ENCODE peak calls at places on chromosomes 4 and X, in seven cellular contexts. M is mesenchymal stem cell, S is neuronal stem cell, J is IMR-90, H is mesendoderm, D is trophoblast cell, P is H1. F is an unnamed sample.

GRCh38 chrX:69016220-69016941 is 148.9 kb downstream of the PJA1 start:
- DNase-seq in M (no peak), J (no peak), H (no peak), D (no peak), P (peak; percentile 33), S (no peak), F (no peak)

GRCh38 chr4:124025423-124025822 is 628.8 kb downstream of the SPRY1 start:
- DNase-seq in J (no peak), M (no peak), S (no peak), P (no peak), H (no peak), D (no peak), F (no peak)

GRCh38 chr4:48178931-48179330 is 44.9 kb upstream of the TXK start:
- DNase-seq in P (no peak), S (no peak), H (peak; percentile 12), M (no peak), D (no peak), J (no peak), F (peak; percentile 33)

GRCh38 chr4:139144161-139144859 is 32.7 kb downstream of the ELF2 start:
- DNase-seq in P (no peak), M (peak; percentile 50), H (peak; percentile 70), S (no peak), J (peak; percentile 66), D (no peak), F (peak; percentile 53)

GRCh38 chr4:170386974-170387373 is 297.2 kb upstream of the AADAT start:
- DNase-seq in H (no peak), J (peak; percentile 46), M (no peak), D (no peak), S (no peak), P (no peak), F (no peak)

GRCh38 chrX:105608745-105609144 is 213.6 kb upstream of the NRK start:
- DNase-seq in S (no peak), D (no peak), P (no peak), J (no peak), M (peak; percentile 13), H (no peak), F (no peak)

GRCh38 chr4:14906805-14907204 is 95.5 kb upstream of the CPEB2 start:
- DNase-seq in J (no peak), P (no peak), H (no peak), M (no peak), D (no peak), S (no peak), F (no peak)

GRCh38 chr4:25117274-25117673 is 43.0 kb downstream of the SEPSECS start:
- DNase-seq in P (no peak), J (no peak), M (no peak), H (no peak), S (no peak), D (no peak), F (no peak)

GRCh38 chrX:80354966-80355465 is 65.2 kb upstream of the TENT5D start:
- DNase-seq in P (no peak), D (no peak), H (no peak), J (no peak), S (no peak), M (no peak), F (no peak)

GRCh38 chrX:131910565-131910964 is 112.5 kb upstream of the STK26 start:
- DNase-seq in P (no peak), M (no peak), S (no peak), D (no peak), J (no peak), H (no peak), F (no peak)

GRCh38 chr4:37793562-37793961 is 32.9 kb upstream of the PGM2 start:
- DNase-seq in H (peak; percentile 37), P (no peak), J (peak; percentile 7), S (no peak), M (peak; percentile 30), D (peak; percentile 18), F (no peak)

GRCh38 chr4:159607824-159608223 is 504.9 kb downstream of the RAPGEF2 start:
- DNase-seq in M (no peak), J (no peak), D (peak; percentile 45), P (no peak), S (peak; percentile 67), H (peak; percentile 74), F (no peak)

GRCh38 chrX:72330131-72330530 is 24.4 kb upstream of the CITED1 start:
- DNase-seq in J (no peak), M (no peak), P (no peak), D (no peak), S (no peak), H (peak; percentile 17), F (no peak)

GRCh38 chr4:7650606-7651400 is 216.1 kb upstream of the PSAPL1 start:
- DNase-seq in P (peak; percentile 83), D (no peak), J (no peak), M (peak; percentile 81), S (peak; percentile 41), H (peak; percentile 81), F (peak; percentile 85)

GRCh38 chr4:127352220-127352619 is 280.5 kb upstream of the INTU start:
- DNase-seq in M (peak; percentile 4), P (no peak), S (no peak), H (peak; percentile 73), D (no peak), J (no peak), F (peak; percentile 35)

GRCh38 chr4:79700356-79700755 is 292.3 kb upstream of the GK2 start:
- DNase-seq in P (no peak), H (no peak), J (no peak), S (no peak), D (peak; percentile 23), M (no peak), F (no peak)

GRCh38 chr4:121706595-121707021 is 9.8 kb upstream of the ANXA5 start:
- DNase-seq in M (peak; percentile 85), P (no peak), S (no peak), J (peak; percentile 65), D (no peak), H (no peak), F (no peak)

GRCh38 chr4:168162604-168163003 is 70.3 kb downstream of the ANXA10 start:
- DNase-seq in S (no peak), P (no peak), J (peak; percentile 47), M (peak; percentile 17), H (peak; percentile 16), D (no peak), F (no peak)

GRCh38 chrX:48971325-48972213 is at the start of gene KCND1:
- DNase-seq in D (no peak), M (peak; percentile 48), H (peak; percentile 71), J (peak; percentile 46), P (peak; percentile 71), S (no peak), F (peak; percentile 77)

GRCh38 chr4:158895797-158896442 is 127.1 kb downstream of the FNIP2 start:
- DNase-seq in H (peak; percentile 81), S (no peak), J (peak; percentile 46), M (peak; percentile 58), D (no peak), P (no peak), F (peak; percentile 54)

GRCh38 chrX:13697976-13698375 is 9.0 kb downstream of the RAB9A start:
- DNase-seq in M (no peak), S (no peak), H (no peak), J (no peak), D (no peak), P (no peak), F (no peak)
- H2AK5ac ChIP-seq in M (no peak overlapping the region), S (no peak overlapping the region), H (no peak overlapping the region), J (no peak overlapping the region), D (no peak overlapping the region), P (no peak overlapping the region), F (no peak overlapping the region)

DNA sequence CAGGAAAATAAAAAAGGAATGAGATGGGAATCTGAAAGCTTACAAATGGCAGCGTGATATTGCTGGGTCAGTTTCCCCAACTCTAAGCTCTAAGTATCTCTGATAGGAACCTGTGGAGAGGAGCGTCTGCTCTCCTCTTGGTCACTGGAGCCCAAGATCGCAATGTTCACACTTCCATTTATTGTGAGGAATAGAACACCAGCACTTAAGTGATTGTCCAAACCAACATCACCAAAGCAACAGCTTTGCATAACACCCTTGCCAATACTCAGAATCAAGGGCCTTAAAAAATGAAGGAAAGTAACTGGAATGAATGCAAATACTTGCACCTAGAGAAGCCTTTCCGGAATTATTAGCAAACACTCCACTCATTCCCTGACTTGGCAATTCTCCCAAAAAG is 46.8 kb upstream of the ATXN3L start:
- DNase-seq in M (no peak), J (no peak), S (no peak), D (no peak), P (no peak), H (no peak), F (no peak)
- H3K4me1 ChIP-seq in M (no peaks in the 10 kb centered on the region), J (no peaks in the 10 kb centered on the region), S (peaks cover 5% of the 10 kb centered on the region), D (no peaks in the 10 kb centered on the region), P (no peaks in the 10 kb centered on the region), H (no peaks in the 10 kb centered on the region), F (no peaks in the 10 kb centered on the region)

DNA sequence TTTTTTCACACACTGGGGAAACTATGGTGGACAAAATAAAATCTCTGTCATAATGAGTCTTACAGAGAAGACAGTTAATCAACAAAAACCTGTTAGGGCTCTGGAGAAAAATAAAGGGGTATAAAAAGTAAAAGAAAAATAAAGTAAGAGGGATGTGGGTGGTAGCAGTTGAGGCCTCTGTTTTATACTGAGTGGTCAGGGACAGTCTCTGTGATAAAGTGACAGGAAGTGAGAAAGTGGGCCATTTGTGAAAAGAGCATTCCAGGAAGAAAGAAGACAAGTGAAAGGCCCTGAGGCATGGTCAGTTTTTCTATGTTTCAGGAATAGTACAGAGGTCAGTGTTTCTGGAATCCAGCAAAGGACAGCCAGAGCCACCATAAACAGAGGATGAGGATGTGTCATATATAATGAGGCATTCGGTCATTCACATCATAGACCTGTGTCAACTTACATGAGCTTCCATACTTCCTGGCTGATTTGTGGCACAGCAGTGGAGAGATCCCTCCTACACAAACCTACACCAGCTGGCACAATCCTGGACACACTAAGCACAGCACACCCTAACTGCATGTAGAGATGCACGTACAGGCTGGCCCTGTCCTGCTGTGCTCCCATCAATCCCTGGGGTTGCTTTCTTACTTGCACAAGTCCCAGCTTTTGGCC is 64.4 kb upstream of the NAP1L5 start:
- DNase-seq in P (no peak), J (no peak), H (no peak), M (no peak), D (peak; percentile 89), S (no peak), F (no peak)
- H2AK5ac ChIP-seq in P (no peak overlapping the region), J (no peak overlapping the region), H (no peak overlapping the region), M (no peak overlapping the region), D (no peak overlapping the region), S (no peak overlapping the region), F (no peak overlapping the region)

GRCh38 chr4:1170805-1171305 is 1.5 kb downstream of the SPON2 start:
- DNase-seq in J (no peak), P (no peak), H (no peak), M (peak; percentile 32), S (no peak), D (no peak), F (no peak)
- H3K4me1 ChIP-seq in J (peaks cover 18% of the 10 kb centered on the region), P (no peaks in the 10 kb centered on the region), H (no peaks in the 10 kb centered on the region), M (peaks cover 70% of the 10 kb centered on the region), S (no peaks in the 10 kb centered on the region), D (peaks cover 27% of the 10 kb centered on the region), F (no peaks in the 10 kb centered on the region)

GRCh38 chr4:71559957-71560541 is 221.2 kb downstream of the SLC4A4 start:
- DNase-seq in P (no peak), D (no peak), J (peak; percentile 64), H (no peak), M (peak; percentile 61), S (no peak), F (no peak)
- H2AK5ac ChIP-seq in P (no peak overlapping the region), D (no peak overlapping the region), J (no peak overlapping the region), H (no peak overlapping the region), M (no peak overlapping the region), S (no peak overlapping the region), F (no peak overlapping the region)

GRCh38 chr4:2803624-2804448 is 11.0 kb downstream of the SH3BP2 start:
- DNase-seq in P (no peak), M (peak; percentile 57), J (no peak), D (peak; percentile 73), H (no peak), S (no peak), F (no peak)
- H3K4me1 ChIP-seq in P (peaks cover 15% of the 10 kb centered on the region), M (peaks cover 64% of the 10 kb centered on the region), J (peaks cover 32% of the 10 kb centered on the region), D (peaks cover 13% of the 10 kb centered on the region), H (peaks cover 2% of the 10 kb centered on the region), S (peaks cover 37% of the 10 kb centered on the region), F (no peaks in the 10 kb centered on the region)

GRCh38 chrX:4249401-4249800 is 536.0 kb upstream of the PRKX start:
- DNase-seq in D (no peak), S (no peak), P (no peak), M (no peak), H (no peak), J (no peak), F (no peak)
- H2AK5ac ChIP-seq in D (no peak overlapping the region), S (no peak overlapping the region), P (no peak overlapping the region), M (no peak overlapping the region), H (no peak overlapping the region), J (no peak overlapping the region), F (no peak overlapping the region)